ENCODE peak calls at places on chromosome 1, in four cellular contexts. Y is stomach, B is K562, T is SK-N-SH. D is an unnamed sample. For H3K4me1, the result is how much of the 10 kb centered on the place peaks cover.

GRCh38 chr1:54649921-54650320 is 8.3 kb downstream of the MROH7 start:
- DNase-seq in Y (no peak), B (no peak), T (no peak), D (no peak)

GRCh38 chr1:82775402-82776000 is 974.8 kb downstream of the ADGRL2 start:
- DNase-seq in Y (no peak), B (peak), T (peak), D (peak)

GRCh38 chr1:246428542-246429308 is 78.4 kb downstream of the SMYD3 start:
- DNase-seq in Y (no peak), B (peak), T (no peak), D (no peak)

GRCh38 chr1:76659171-76659940 is 207.9 kb upstream of the ST6GALNAC5 start:
- DNase-seq in Y (no peak), B (no peak), T (no peak), D (no peak)

GRCh38 chr1:17013598-17014320 is 2.0 kb upstream of the ATP13A2 start:
- DNase-seq in Y (no peak), B (peak), T (no peak), D (peak)

GRCh38 chr1:99869304-99869703 is 19.1 kb downstream of the AGL start:
- DNase-seq in Y (no peak), B (no peak), T (no peak), D (no peak)

GRCh38 chr1:96968582-96969378 is 247.2 kb downstream of the PTBP2 start:
- DNase-seq in Y (no peak), B (no peak), T (no peak), D (no peak)

GRCh38 chr1:15150376-15150775 is 3.2 kb upstream of the TMEM51 start:
- DNase-seq in Y (no peak), B (no peak), T (no peak), D (no peak)

GRCh38 chr1:86419277-86419903 is 4.6 kb upstream of the CLCA2 start:
- DNase-seq in Y (no peak), B (peak), T (no peak), D (peak)

GRCh38 chr1:8458607-8459006 is 140.7 kb downstream of the SLC45A1 start:
- DNase-seq in Y (no peak), B (no peak), T (no peak), D (no peak)

GRCh38 chr1:161427733-161428516 is 60.2 kb upstream of the CFAP126 start:
- DNase-seq in Y (no peak), B (peak), T (peak), D (no peak)

GRCh38 chr1:8373547-8374270 is 55.8 kb downstream of the SLC45A1 start:
- DNase-seq in Y (peak), B (no peak), T (no peak), D (peak)

GRCh38 chr1:58809327-58810040 is 25.6 kb upstream of the JUN start:
- DNase-seq in Y (no peak), B (no peak), T (no peak), D (no peak)

GRCh38 chr1:214248294-214249082 is 32.5 kb upstream of the SMYD2 start:
- DNase-seq in Y (no peak), B (no peak), T (no peak), D (no peak)

GRCh38 chr1:150545486-150546032 is 3.6 kb upstream of the ADAMTSL4 start:
- DNase-seq in Y (no peak), B (peak), T (peak), D (no peak)

GRCh38 chr1:234531181-234532132 is 52.5 kb upstream of the TARBP1 start:
- DNase-seq in Y (peak), B (no peak), T (no peak), D (peak)

GRCh38 chr1:38783659-38784229 is 75.8 kb downstream of the RRAGC start:
- DNase-seq in Y (no peak), B (peak), T (peak), D (no peak)

GRCh38 chr1:55305735-55306134 is 90.6 kb upstream of the USP24 start:
- DNase-seq in Y (no peak), B (no peak), T (no peak), D (no peak)

GRCh38 chr1:1042831-1043230 is 22.9 kb downstream of the AGRN start:
- DNase-seq in Y (no peak), B (no peak), T (no peak), D (no peak)

GRCh38 chr1:46690931-46691411 is 19.3 kb downstream of the TEX38 start:
- DNase-seq in Y (no peak), B (no peak), T (no peak), D (no peak)

GRCh38 chr1:19312782-19313635 is 883 bp downstream of the SLC66A1 start:
- DNase-seq in Y (no peak), B (peak), T (no peak), D (no peak)

GRCh38 chr1:219379691-219380090 is 206.0 kb downstream of the LYPLAL1 start:
- DNase-seq in Y (no peak), B (no peak), T (no peak), D (no peak)

GRCh38 chr1:58812926-58813325 is 29.1 kb upstream of the JUN start:
- DNase-seq in Y (no peak), B (no peak), T (no peak), D (no peak)

GRCh38 chr1:59163268-59164092 is 133.4 kb upstream of the FGGY start:
- DNase-seq in Y (no peak), B (no peak), T (no peak), D (no peak)

GRCh38 chr1:200279810-200280411 is 129.9 kb downstream of the ZNF281 start:
- DNase-seq in Y (peak), B (peak), T (peak), D (peak)

GRCh38 chr1:31605908-31606427 is 11.5 kb upstream of the HCRTR1 start:
- DNase-seq in Y (peak), B (peak), T (no peak), D (no peak)

GRCh38 chr1:54547601-54548388 is at the start of gene ACOT11:
- DNase-seq in Y (peak), B (peak), T (peak), D (peak)

GRCh38 chr1:91502138-91502881 is 1.7 kb downstream of the CDC7 start:
- DNase-seq in Y (no peak), B (no peak), T (no peak), D (no peak)
- H3K4me1 ChIP-seq in Y (under half), B (under half), T (under half), D (under half)

GRCh38 chr1:23878668-23879067 is 10.6 kb upstream of the FUCA1 start:
- DNase-seq in Y (no peak), B (no peak), T (no peak), D (no peak)
- TF ChIP-seq POLR2AphosphoS5 in Y (no peak), B (no peak), T (no peak), D (no peak)

DNA sequence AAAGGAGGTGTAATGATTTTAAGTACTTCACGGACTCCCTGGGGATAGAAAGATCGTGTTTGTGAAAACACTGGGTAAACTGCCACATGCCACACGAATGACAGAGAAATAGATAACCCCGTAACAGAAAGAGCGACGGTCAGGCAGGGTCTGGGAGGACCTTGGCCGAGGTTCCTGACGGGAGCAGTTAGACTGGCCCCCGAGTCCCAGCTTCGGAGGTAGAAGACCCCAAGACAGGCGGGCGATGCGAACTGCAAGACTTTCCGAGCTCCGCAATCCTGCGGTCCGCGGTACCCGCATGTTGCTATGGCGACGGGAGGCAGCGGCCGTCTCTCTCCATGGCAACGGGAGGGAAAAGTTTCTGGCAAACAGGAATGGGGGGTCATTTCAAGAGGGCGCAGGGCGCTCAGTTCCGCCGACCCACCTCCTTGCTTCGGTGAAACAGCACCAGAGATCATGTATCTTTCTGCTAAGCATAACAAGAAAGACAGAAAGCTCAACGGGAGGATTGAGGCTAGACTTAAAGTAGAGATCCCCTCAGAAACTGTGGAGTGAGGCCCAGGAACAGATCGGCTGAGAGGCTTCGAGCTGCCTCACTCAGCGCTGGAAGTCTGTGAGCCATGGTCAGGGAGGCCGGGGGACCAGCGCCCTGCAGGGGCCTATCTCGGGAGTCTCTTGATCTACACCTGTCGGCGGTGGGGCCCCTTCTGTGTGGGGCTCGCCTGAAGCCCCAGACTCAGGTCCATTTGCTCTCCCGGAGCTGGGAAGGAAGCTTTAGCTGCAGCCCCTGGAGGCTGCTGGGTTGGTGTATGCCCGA is 685 bp upstream of the SYT6 start:
- DNase-seq in Y (no peak), B (no peak), T (peak), D (no peak)
- TF ChIP-seq EP300 in Y (no peak), B (no peak), T (no peak), D (no peak)

DNA sequence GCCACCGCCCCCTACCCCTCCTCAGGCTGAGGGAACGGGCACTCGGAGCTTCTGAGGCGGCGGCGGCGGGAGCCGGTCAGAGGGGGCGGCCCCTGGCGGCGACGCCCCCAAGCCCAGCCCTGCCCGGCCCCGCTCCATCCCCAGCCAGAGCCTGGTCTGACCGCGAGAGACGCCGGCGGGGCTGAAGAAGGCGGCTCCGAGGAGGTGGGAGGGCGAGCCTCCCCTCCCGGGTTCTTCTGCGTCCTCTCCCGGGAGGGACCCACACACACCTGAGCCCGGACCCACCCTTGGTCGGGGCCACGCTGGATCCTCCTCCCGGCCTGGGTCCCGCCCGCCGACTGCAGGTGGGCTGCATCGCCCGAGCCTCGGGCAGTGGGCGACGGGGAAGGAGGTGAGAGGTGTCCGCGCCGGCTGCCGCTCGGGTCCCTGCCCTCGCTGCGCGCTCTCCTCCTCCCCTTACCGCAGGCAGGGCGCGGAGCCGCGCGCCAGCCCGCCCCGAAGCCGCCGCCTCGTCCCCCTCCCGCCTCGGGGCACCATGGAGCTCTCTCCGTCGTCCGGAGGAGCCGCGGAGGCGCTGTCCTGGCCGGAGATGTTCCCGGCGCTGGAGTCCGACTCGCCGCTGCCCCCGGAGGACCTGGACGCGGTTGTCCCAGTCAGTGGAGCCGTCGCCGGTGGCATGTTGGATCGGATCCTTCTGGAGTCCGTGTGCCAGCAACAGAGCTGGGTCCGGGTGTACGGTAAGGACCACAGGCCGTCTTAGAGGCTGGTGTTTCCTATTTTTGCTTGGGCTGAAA is at the start of gene RASAL2:
- DNase-seq in Y (peak), B (peak), T (peak), D (peak)
- H3K4me1 ChIP-seq in Y (half or more), B (under half), T (under half), D (under half)

GRCh38 chr1:30343562-30343961 is 379.8 kb downstream of the MATN1 start:
- DNase-seq in Y (no peak), B (no peak), T (no peak), D (no peak)

GRCh38 chr1:30339866-30340265 is 383.5 kb downstream of the MATN1 start:
- DNase-seq in Y (no peak), B (no peak), T (no peak), D (no peak)

GRCh38 chr1:30340934-30341333 is 382.5 kb downstream of the MATN1 start:
- DNase-seq in Y (no peak), B (no peak), T (no peak), D (no peak)

GRCh38 chr1:30345525-30346145 is 377.8 kb downstream of the MATN1 start:
- DNase-seq in Y (no peak), B (no peak), T (no peak), D (no peak)

GRCh38 chr1:30342535-30343141 is 380.7 kb downstream of the MATN1 start:
- DNase-seq in Y (no peak), B (no peak), T (no peak), D (no peak)
- TF ChIP-seq POLR2AphosphoS5 in Y (no peak), B (no peak), T (no peak), D (no peak)